ENCODE peak calls at places on chromosomes 13 and 19, in ten cellular contexts. One of them, this sample, is unnamed.

GRCh38 chr19:48862827-48863226 is 5.6 kb downstream of the PLEKHA4 start:
- DNase-seq in ascending aorta: no peak
- DNase-seq in neuronal stem cell: no peak
- DNase-seq in psoas muscle: peak; percentile 70
- DNase-seq in CD8-positive, alpha-beta memory T cell: no peak
- DNase-seq in neural progenitor cell: no peak
- DNase-seq in iPS DF 6.9: no peak
- DNase-seq in PC-9: no peak
- DNase-seq in tibial artery: no peak
- DNase-seq in upper lobe of left lung: no peak
- DNase-seq in this sample: no peak

GRCh38 chr13:98506343-98507059 is 70.4 kb downstream of the STK24 start:
- DNase-seq in neural progenitor cell: no peak
- DNase-seq in iPS DF 6.9: no peak
- DNase-seq in neuronal stem cell: no peak
- DNase-seq in psoas muscle: no peak
- DNase-seq in CD8-positive, alpha-beta memory T cell: no peak
- DNase-seq in PC-9: no peak
- DNase-seq in tibial artery: no peak
- DNase-seq in ascending aorta: no peak
- DNase-seq in upper lobe of left lung: peak; percentile 37
- DNase-seq in this sample: no peak

GRCh38 chr13:59120297-59120843 is 1043.4 kb downstream of the DIAPH3 start:
- DNase-seq in neural progenitor cell: no peak
- DNase-seq in psoas muscle: no peak
- DNase-seq in upper lobe of left lung: no peak
- DNase-seq in neuronal stem cell: no peak
- DNase-seq in ascending aorta: no peak
- DNase-seq in PC-9: no peak
- DNase-seq in CD8-positive, alpha-beta memory T cell: no peak
- DNase-seq in iPS DF 6.9: no peak
- DNase-seq in tibial artery: no peak
- DNase-seq in this sample: no peak

GRCh38 chr13:111159362-111160320 is 44.5 kb downstream of the ARHGEF7 start:
- DNase-seq in neuronal stem cell: no peak
- DNase-seq in iPS DF 6.9: no peak
- DNase-seq in tibial artery: no peak
- DNase-seq in ascending aorta: no peak
- DNase-seq in neural progenitor cell: no peak
- DNase-seq in psoas muscle: no peak
- DNase-seq in CD8-positive, alpha-beta memory T cell: no peak
- DNase-seq in PC-9: no peak
- DNase-seq in upper lobe of left lung: no peak
- DNase-seq in this sample: no peak

GRCh38 chr19:31066385-31066784 is 282.9 kb downstream of the TSHZ3 start:
- DNase-seq in upper lobe of left lung: no peak
- DNase-seq in psoas muscle: no peak
- DNase-seq in PC-9: no peak
- DNase-seq in ascending aorta: no peak
- DNase-seq in neuronal stem cell: no peak
- DNase-seq in CD8-positive, alpha-beta memory T cell: no peak
- DNase-seq in tibial artery: no peak
- DNase-seq in iPS DF 6.9: no peak
- DNase-seq in neural progenitor cell: no peak
- DNase-seq in this sample: no peak

GRCh38 chr19:14118165-14119051 is 846 bp upstream of the PRKACA start:
- DNase-seq in CD8-positive, alpha-beta memory T cell: peak; percentile 53
- DNase-seq in psoas muscle: peak; percentile 94
- DNase-seq in iPS DF 6.9: no peak
- DNase-seq in upper lobe of left lung: no peak
- DNase-seq in PC-9: no peak
- DNase-seq in neuronal stem cell: peak; percentile 81
- DNase-seq in ascending aorta: peak; percentile 79
- DNase-seq in tibial artery: peak; percentile 96
- DNase-seq in neural progenitor cell: peak; percentile 33
- DNase-seq in this sample: no peak

GRCh38 chr13:95083758-95084157 is 217.5 kb downstream of the ABCC4 start:
- DNase-seq in tibial artery: no peak
- DNase-seq in neural progenitor cell: no peak
- DNase-seq in ascending aorta: no peak
- DNase-seq in iPS DF 6.9: no peak
- DNase-seq in neuronal stem cell: no peak
- DNase-seq in CD8-positive, alpha-beta memory T cell: no peak
- DNase-seq in PC-9: no peak
- DNase-seq in upper lobe of left lung: no peak
- DNase-seq in psoas muscle: no peak
- DNase-seq in this sample: no peak

GRCh38 chr19:5001547-5002131 is 32.7 kb downstream of the KDM4B start:
- DNase-seq in PC-9: peak; percentile 12
- DNase-seq in neuronal stem cell: no peak
- DNase-seq in upper lobe of left lung: no peak
- DNase-seq in CD8-positive, alpha-beta memory T cell: no peak
- DNase-seq in neural progenitor cell: peak; percentile 61
- DNase-seq in ascending aorta: no peak
- DNase-seq in tibial artery: no peak
- DNase-seq in psoas muscle: no peak
- DNase-seq in iPS DF 6.9: peak; percentile 29
- DNase-seq in this sample: no peak

GRCh38 chr19:3536429-3537100 is 2.4 kb upstream of the TEKTIP1 start:
- DNase-seq in tibial artery: no peak
- DNase-seq in ascending aorta: no peak
- DNase-seq in psoas muscle: peak; percentile 78
- DNase-seq in neural progenitor cell: no peak
- DNase-seq in CD8-positive, alpha-beta memory T cell: no peak
- DNase-seq in neuronal stem cell: no peak
- DNase-seq in iPS DF 6.9: no peak
- DNase-seq in upper lobe of left lung: peak; percentile 81
- DNase-seq in PC-9: no peak
- DNase-seq in this sample: no peak

GRCh38 chr13:99501952-99502310 is 659 bp downstream of the TM9SF2 start:
- DNase-seq in ascending aorta: no peak
- DNase-seq in tibial artery: no peak
- DNase-seq in PC-9: no peak
- DNase-seq in neuronal stem cell: no peak
- DNase-seq in iPS DF 6.9: no peak
- DNase-seq in upper lobe of left lung: no peak
- DNase-seq in psoas muscle: no peak
- DNase-seq in CD8-positive, alpha-beta memory T cell: peak; percentile 14
- DNase-seq in neural progenitor cell: no peak
- DNase-seq in this sample: no peak

GRCh38 chr19:27905074-27905473 is 1307.9 kb downstream of the UQCRFS1 start:
- DNase-seq in PC-9: no peak
- DNase-seq in CD8-positive, alpha-beta memory T cell: no peak
- DNase-seq in neural progenitor cell: no peak
- DNase-seq in neuronal stem cell: no peak
- DNase-seq in ascending aorta: no peak
- DNase-seq in tibial artery: no peak
- DNase-seq in upper lobe of left lung: no peak
- DNase-seq in psoas muscle: no peak
- DNase-seq in iPS DF 6.9: no peak
- DNase-seq in this sample: no peak

GRCh38 chr19:58033741-58034475 is at the start of gene ZSCAN1:
- DNase-seq in CD8-positive, alpha-beta memory T cell: no peak
- DNase-seq in psoas muscle: peak; percentile 72
- DNase-seq in PC-9: no peak
- DNase-seq in neural progenitor cell: peak; percentile 99
- DNase-seq in tibial artery: peak; percentile 75
- DNase-seq in iPS DF 6.9: no peak
- DNase-seq in ascending aorta: no peak
- DNase-seq in upper lobe of left lung: peak; percentile 90
- DNase-seq in neuronal stem cell: peak; percentile 94
- DNase-seq in this sample: no peak

GRCh38 chr19:33947565-33947964 is 150.9 kb downstream of the KCTD15 start:
- DNase-seq in neuronal stem cell: no peak
- DNase-seq in tibial artery: peak; percentile 7
- DNase-seq in neural progenitor cell: peak; percentile 11
- DNase-seq in psoas muscle: no peak
- DNase-seq in CD8-positive, alpha-beta memory T cell: no peak
- DNase-seq in ascending aorta: no peak
- DNase-seq in PC-9: no peak
- DNase-seq in upper lobe of left lung: no peak
- DNase-seq in iPS DF 6.9: no peak
- DNase-seq in this sample: no peak

GRCh38 chr19:33171916-33172359 is 22.2 kb upstream of the LRP3 start:
- DNase-seq in ascending aorta: no peak
- DNase-seq in psoas muscle: no peak
- DNase-seq in neuronal stem cell: no peak
- DNase-seq in upper lobe of left lung: no peak
- DNase-seq in neural progenitor cell: no peak
- DNase-seq in PC-9: no peak
- DNase-seq in iPS DF 6.9: no peak
- DNase-seq in CD8-positive, alpha-beta memory T cell: no peak
- DNase-seq in tibial artery: no peak
- DNase-seq in this sample: no peak

GRCh38 chr13:29522044-29522685 is 73.3 kb downstream of the SLC7A1 start:
- DNase-seq in tibial artery: peak; percentile 72
- DNase-seq in upper lobe of left lung: no peak
- DNase-seq in ascending aorta: no peak
- DNase-seq in iPS DF 6.9: no peak
- DNase-seq in neuronal stem cell: no peak
- DNase-seq in psoas muscle: no peak
- DNase-seq in neural progenitor cell: no peak
- DNase-seq in CD8-positive, alpha-beta memory T cell: no peak
- DNase-seq in PC-9: no peak
- DNase-seq in this sample: peak; percentile 38

GRCh38 chr19:1774999-1775772 is 21.9 kb downstream of the ONECUT3 start:
- DNase-seq in upper lobe of left lung: no peak
- DNase-seq in tibial artery: no peak
- DNase-seq in iPS DF 6.9: no peak
- DNase-seq in CD8-positive, alpha-beta memory T cell: no peak
- DNase-seq in neural progenitor cell: no peak
- DNase-seq in neuronal stem cell: no peak
- DNase-seq in psoas muscle: no peak
- DNase-seq in ascending aorta: no peak
- DNase-seq in PC-9: no peak
- DNase-seq in this sample: no peak

GRCh38 chr19:19748249-19748938 is 15.5 kb upstream of the ZNF14 start:
- DNase-seq in ascending aorta: no peak
- DNase-seq in neural progenitor cell: no peak
- DNase-seq in CD8-positive, alpha-beta memory T cell: no peak
- DNase-seq in psoas muscle: no peak
- DNase-seq in iPS DF 6.9: no peak
- DNase-seq in upper lobe of left lung: peak; percentile 45
- DNase-seq in tibial artery: no peak
- DNase-seq in neuronal stem cell: no peak
- DNase-seq in PC-9: no peak
- DNase-seq in this sample: no peak
- H3K9me3 ChIP-seq in ascending aorta: no peaks in the 10 kb centered on the region
- H3K9me3 ChIP-seq in neural progenitor cell: no peaks in the 10 kb centered on the region
- H3K9me3 ChIP-seq in CD8-positive, alpha-beta memory T cell: no peaks in the 10 kb centered on the region
- H3K9me3 ChIP-seq in psoas muscle: no peaks in the 10 kb centered on the region
- H3K9me3 ChIP-seq in iPS DF 6.9: no peaks in the 10 kb centered on the region
- H3K9me3 ChIP-seq in upper lobe of left lung: no peaks in the 10 kb centered on the region
- H3K9me3 ChIP-seq in tibial artery: no peaks in the 10 kb centered on the region
- H3K9me3 ChIP-seq in neuronal stem cell: peaks cover 13% of the 10 kb centered on the region
- H3K9me3 ChIP-seq in PC-9: no peaks in the 10 kb centered on the region
- H3K9me3 ChIP-seq in this sample: no peaks in the 10 kb centered on the region

DNA sequence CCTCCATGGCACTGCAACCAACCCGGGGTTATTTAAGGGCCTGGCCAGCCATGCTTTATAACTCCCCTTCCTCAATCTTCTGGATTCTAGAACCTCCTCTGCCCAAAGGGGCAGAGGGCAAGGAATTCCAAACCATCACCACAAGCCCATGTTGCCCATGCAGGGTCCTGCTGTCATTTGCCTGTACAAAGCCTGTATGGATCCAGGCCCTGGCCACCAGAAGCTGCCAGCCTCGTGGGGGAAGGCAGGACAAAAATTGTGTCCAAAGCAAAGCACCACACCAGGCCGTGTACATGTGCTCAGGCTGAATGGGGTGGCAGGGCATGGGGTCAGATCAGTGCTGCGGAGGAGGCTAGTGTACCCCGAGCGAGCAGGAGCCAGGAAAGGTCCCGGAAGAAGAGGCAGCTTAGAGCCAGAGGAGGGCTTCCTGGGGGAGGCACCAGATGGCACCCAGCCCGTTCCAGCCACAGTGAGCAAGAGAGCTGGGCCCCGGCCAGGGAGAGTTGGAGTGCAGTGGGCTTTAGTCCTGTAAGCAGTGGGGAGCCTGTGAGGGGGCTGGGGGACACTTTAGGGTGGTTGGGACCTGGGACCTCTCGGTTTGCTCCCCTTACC is 35.8 kb downstream of the CAPN12 start:
- DNase-seq in ascending aorta: no peak
- DNase-seq in upper lobe of left lung: no peak
- DNase-seq in PC-9: no peak
- DNase-seq in CD8-positive, alpha-beta memory T cell: no peak
- DNase-seq in psoas muscle: no peak
- DNase-seq in tibial artery: no peak
- DNase-seq in neural progenitor cell: no peak
- DNase-seq in iPS DF 6.9: no peak
- DNase-seq in neuronal stem cell: no peak
- DNase-seq in this sample: no peak
- H3K4me1 ChIP-seq in ascending aorta: peaks cover 73% of the 10 kb centered on the region
- H3K4me1 ChIP-seq in upper lobe of left lung: peaks cover 70% of the 10 kb centered on the region
- H3K4me1 ChIP-seq in PC-9: peaks cover 26% of the 10 kb centered on the region
- H3K4me1 ChIP-seq in CD8-positive, alpha-beta memory T cell: no peaks in the 10 kb centered on the region
- H3K4me1 ChIP-seq in psoas muscle: peaks cover 71% of the 10 kb centered on the region
- H3K4me1 ChIP-seq in tibial artery: no peaks in the 10 kb centered on the region
- H3K4me1 ChIP-seq in neural progenitor cell: no peaks in the 10 kb centered on the region
- H3K4me1 ChIP-seq in iPS DF 6.9: no peaks in the 10 kb centered on the region
- H3K4me1 ChIP-seq in neuronal stem cell: no peaks in the 10 kb centered on the region
- H3K4me1 ChIP-seq in this sample: peaks cover 30% of the 10 kb centered on the region

GRCh38 chr19:37243206-37243632 is 25.2 kb downstream of the ZNF383 start:
- DNase-seq in neural progenitor cell: no peak
- DNase-seq in iPS DF 6.9: no peak
- DNase-seq in ascending aorta: no peak
- DNase-seq in psoas muscle: no peak
- DNase-seq in neuronal stem cell: no peak
- DNase-seq in upper lobe of left lung: no peak
- DNase-seq in PC-9: no peak
- DNase-seq in tibial artery: no peak
- DNase-seq in CD8-positive, alpha-beta memory T cell: no peak
- DNase-seq in this sample: no peak
- H3K9me3 ChIP-seq in neural progenitor cell: peaks cover 39% of the 10 kb centered on the region
- H3K9me3 ChIP-seq in iPS DF 6.9: peaks cover 3% of the 10 kb centered on the region
- H3K9me3 ChIP-seq in ascending aorta: peaks cover 91% of the 10 kb centered on the region
- H3K9me3 ChIP-seq in psoas muscle: peaks cover 99% of the 10 kb centered on the region
- H3K9me3 ChIP-seq in neuronal stem cell: peaks cover 19% of the 10 kb centered on the region
- H3K9me3 ChIP-seq in upper lobe of left lung: peaks cover 99% of the 10 kb centered on the region
- H3K9me3 ChIP-seq in PC-9: peaks cover 67% of the 10 kb centered on the region
- H3K9me3 ChIP-seq in tibial artery: peaks cover 31% of the 10 kb centered on the region
- H3K9me3 ChIP-seq in CD8-positive, alpha-beta memory T cell: peaks cover 73% of the 10 kb centered on the region
- H3K9me3 ChIP-seq in this sample: peaks cover 98% of the 10 kb centered on the region

GRCh38 chr13:108657520-108657919 is 28.1 kb downstream of the MYO16 start:
- DNase-seq in neuronal stem cell: no peak
- DNase-seq in CD8-positive, alpha-beta memory T cell: no peak
- DNase-seq in iPS DF 6.9: no peak
- DNase-seq in ascending aorta: no peak
- DNase-seq in upper lobe of left lung: no peak
- DNase-seq in psoas muscle: no peak
- DNase-seq in tibial artery: no peak
- DNase-seq in PC-9: no peak
- DNase-seq in neural progenitor cell: no peak
- DNase-seq in this sample: no peak

GRCh38 chr13:108662528-108662927 is 33.1 kb downstream of the MYO16 start:
- DNase-seq in PC-9: no peak
- DNase-seq in psoas muscle: no peak
- DNase-seq in ascending aorta: no peak
- DNase-seq in neuronal stem cell: no peak
- DNase-seq in tibial artery: no peak
- DNase-seq in iPS DF 6.9: no peak
- DNase-seq in upper lobe of left lung: peak; percentile 1
- DNase-seq in CD8-positive, alpha-beta memory T cell: no peak
- DNase-seq in neural progenitor cell: no peak
- DNase-seq in this sample: no peak

GRCh38 chr13:108656742-108657141 is 27.3 kb downstream of the MYO16 start:
- DNase-seq in neural progenitor cell: no peak
- DNase-seq in iPS DF 6.9: no peak
- DNase-seq in CD8-positive, alpha-beta memory T cell: no peak
- DNase-seq in PC-9: no peak
- DNase-seq in neuronal stem cell: no peak
- DNase-seq in tibial artery: no peak
- DNase-seq in upper lobe of left lung: no peak
- DNase-seq in ascending aorta: no peak
- DNase-seq in psoas muscle: no peak
- DNase-seq in this sample: no peak
- H3K4me1 ChIP-seq in neural progenitor cell: no peaks in the 10 kb centered on the region
- H3K4me1 ChIP-seq in iPS DF 6.9: no peaks in the 10 kb centered on the region
- H3K4me1 ChIP-seq in CD8-positive, alpha-beta memory T cell: no peaks in the 10 kb centered on the region
- H3K4me1 ChIP-seq in PC-9: no peaks in the 10 kb centered on the region
- H3K4me1 ChIP-seq in neuronal stem cell: no peaks in the 10 kb centered on the region
- H3K4me1 ChIP-seq in tibial artery: no peaks in the 10 kb centered on the region
- H3K4me1 ChIP-seq in upper lobe of left lung: no peaks in the 10 kb centered on the region
- H3K4me1 ChIP-seq in ascending aorta: no peaks in the 10 kb centered on the region
- H3K4me1 ChIP-seq in psoas muscle: no peaks in the 10 kb centered on the region
- H3K4me1 ChIP-seq in this sample: no peaks in the 10 kb centered on the region